ENCODE peak calls at places on chromosomes 4 and X, in five cellular contexts. M, Y, D, N and P are unnamed samples.

GRCh38 chr4:98261291-98262271 is at the start of gene RAP1GDS1:
- DNase-seq in M (peak; percentile 34), Y (peak; percentile 54), D (peak; percentile 80), N (peak; percentile 22), P (peak; percentile 50)

GRCh38 chr4:71074452-71075299 is 81.2 kb downstream of the DCK start:
- DNase-seq in M (no peak), Y (no peak), D (no peak), N (no peak), P (no peak)

GRCh38 chrX:65266482-65266881 is 268.1 kb downstream of the LAS1L start:
- DNase-seq in M (no peak), Y (no peak), D (no peak), N (no peak), P (no peak)

GRCh38 chr4:7193040-7193958 is 961 bp downstream of the SORCS2 start:
- DNase-seq in M (no peak), Y (no peak), D (no peak), N (no peak), P (no peak)

GRCh38 chrX:97563531-97564133 is 679.9 kb downstream of the RPA4 start:
- DNase-seq in M (no peak), Y (no peak), D (no peak), N (no peak), P (peak; percentile 9)

GRCh38 chrX:41333744-41333993 is 293 bp upstream of the DDX3X start:
- DNase-seq in M (peak; percentile 73), Y (peak; percentile 87), D (no peak), N (peak; percentile 81), P (peak; percentile 75)

GRCh38 chr4:151835467-151835866 is 74.7 kb upstream of the GATB start:
- DNase-seq in M (no peak), Y (no peak), D (no peak), N (no peak), P (no peak)

GRCh38 chrX:105567046-105567445 is 255.3 kb upstream of the NRK start:
- DNase-seq in M (no peak), Y (no peak), D (no peak), N (no peak), P (no peak)

GRCh38 chr4:110869114-110869513 is 246.2 kb upstream of the PITX2 start:
- DNase-seq in M (no peak), Y (no peak), D (no peak), N (no peak), P (no peak)

GRCh38 chr4:140296871-140297570 is 76.4 kb upstream of the SCOC start:
- DNase-seq in M (peak; percentile 35), Y (peak; percentile 57), D (no peak), N (peak; percentile 29), P (no peak)

GRCh38 chrX:141133272-141133671 is 43.7 kb downstream of the LDOC1 start:
- DNase-seq in M (no peak), Y (no peak), D (no peak), N (no peak), P (no peak)

GRCh38 chr4:184265566-184266351 is 48.1 kb upstream of the ENPP6 start:
- DNase-seq in M (no peak), Y (peak; percentile 64), D (no peak), N (peak; percentile 7), P (no peak)

GRCh38 chr4:59537231-59537886 is 1662.8 kb upstream of the ADGRL3 start:
- DNase-seq in M (no peak), Y (no peak), D (no peak), N (no peak), P (no peak)

GRCh38 chr4:118270492-118270891 is 82.3 kb downstream of the PRSS12 start:
- DNase-seq in M (peak; percentile 19), Y (peak; percentile 57), D (no peak), N (peak; percentile 35), P (peak; percentile 41)

GRCh38 chrX:149877636-149878035 is 3.3 kb upstream of the MAGEA8 start:
- DNase-seq in M (no peak), Y (no peak), D (no peak), N (no peak), P (no peak)

GRCh38 chr4:3513807-3514206 is 18.4 kb downstream of the LRPAP1 start:
- DNase-seq in M (no peak), Y (no peak), D (no peak), N (no peak), P (no peak)

GRCh38 chr4:48591372-48591771 is 101.3 kb downstream of the ZAR1 start:
- DNase-seq in M (no peak), Y (peak; percentile 77), D (no peak), N (no peak), P (no peak)

GRCh38 chrX:18855919-18856644 is 127.8 kb downstream of the PHKA2 start:
- DNase-seq in M (no peak), Y (no peak), D (no peak), N (no peak), P (no peak)

GRCh38 chr4:181702864-181703263 is 540.3 kb upstream of the TENM3 start:
- DNase-seq in M (no peak), Y (no peak), D (no peak), N (no peak), P (no peak)

GRCh38 chr4:158020734-158021346 is 152.0 kb downstream of the GASK1B start:
- DNase-seq in M (no peak), Y (no peak), D (no peak), N (peak; percentile 47), P (peak; percentile 44)

GRCh38 chr4:94765653-94766052 is 7.9 kb downstream of the BMPR1B start:
- DNase-seq in M (no peak), Y (no peak), D (no peak), N (no peak), P (no peak)

GRCh38 chr4:74311696-74312313 is 3.5 kb downstream of the EPGN start:
- DNase-seq in M (peak; percentile 19), Y (peak; percentile 67), D (no peak), N (peak; percentile 62), P (peak; percentile 46)

GRCh38 chr4:8308856-8309771 is 39.6 kb downstream of the HTRA3 start:
- DNase-seq in M (no peak), Y (no peak), D (peak; percentile 10), N (no peak), P (no peak)

GRCh38 chr4:147772459-147772969 is 40.6 kb downstream of the ARHGAP10 start:
- DNase-seq in M (no peak), Y (no peak), D (no peak), N (no peak), P (no peak)

GRCh38 chr4:98873059-98873458 is 55.9 kb downstream of the EIF4E start:
- DNase-seq in M (no peak), Y (peak; percentile 39), D (no peak), N (no peak), P (no peak)

GRCh38 chr4:142703694-142704309 is 142.3 kb downstream of the INPP4B start:
- DNase-seq in M (no peak), Y (no peak), D (no peak), N (no peak), P (no peak)

GRCh38 chr4:25797136-25797535 is 65.7 kb downstream of the SEL1L3 start:
- DNase-seq in M (no peak), Y (no peak), D (no peak), N (no peak), P (no peak)

GRCh38 chr4:25795091-25795490 is 67.7 kb downstream of the SEL1L3 start:
- DNase-seq in M (no peak), Y (no peak), D (no peak), N (no peak), P (no peak)

GRCh38 chr4:25792200-25792791 is 70.5 kb downstream of the SEL1L3 start:
- DNase-seq in M (peak; percentile 33), Y (peak; percentile 61), D (peak; percentile 67), N (peak; percentile 51), P (peak; percentile 51)

GRCh38 chr4:25792843-25793242 is 69.9 kb downstream of the SEL1L3 start:
- DNase-seq in M (no peak), Y (no peak), D (no peak), N (no peak), P (no peak)

GRCh38 chr4:25795566-25796454 is 67.0 kb downstream of the SEL1L3 start:
- DNase-seq in M (no peak), Y (no peak), D (peak; percentile 64), N (no peak), P (peak; percentile 15)
- TF ChIP-seq SP1 in M (no peak), Y (no peak), D (no peak), N (no peak), P (no peak)

GRCh38 chr4:68951806-68952585 is 392 bp upstream of the UGT2A3 start:
- DNase-seq in M (no peak), Y (no peak), D (no peak), N (no peak), P (peak; percentile 39)
- TF ChIP-seq SP1 in M (no peak), Y (no peak), D (no peak), N (no peak), P (no peak)

DNA sequence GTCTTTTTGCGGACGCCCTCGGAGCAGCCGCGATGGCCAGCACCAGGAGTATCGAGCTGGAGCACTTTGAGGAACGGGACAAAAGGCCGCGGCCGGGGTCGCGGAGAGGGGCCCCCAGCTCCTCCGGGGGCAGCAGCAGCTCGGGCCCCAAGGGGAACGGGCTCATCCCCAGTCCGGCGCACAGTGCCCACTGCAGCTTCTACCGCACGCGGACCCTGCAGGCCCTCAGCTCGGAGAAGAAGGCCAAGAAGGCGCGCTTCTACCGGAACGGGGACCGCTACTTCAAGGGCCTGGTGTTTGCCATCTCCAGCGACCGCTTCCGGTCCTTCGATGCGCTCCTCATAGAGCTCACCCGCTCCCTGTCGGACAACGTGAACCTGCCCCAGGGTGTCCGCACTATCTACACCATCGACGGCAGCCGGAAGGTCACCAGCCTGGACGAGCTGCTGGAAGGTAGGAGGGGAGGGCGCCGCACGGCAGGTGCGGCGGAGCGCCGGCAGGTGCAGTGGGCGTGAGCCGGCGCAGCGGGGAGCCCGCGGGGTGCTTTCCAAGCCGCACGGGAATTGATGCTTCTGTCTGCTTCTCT is 844 bp downstream of the DCLK2 start:
- DNase-seq in M (peak; percentile 55), Y (no peak), D (peak; percentile 50), N (no peak), P (no peak)
- TF ChIP-seq SP1 in M (no peak), Y (no peak), D (no peak), N (no peak), P (no peak)

GRCh38 chr4:5753766-5754528 is 42.9 kb downstream of the EVC start:
- DNase-seq in M (no peak), Y (peak; percentile 49), D (no peak), N (peak; percentile 71), P (no peak)

GRCh38 chr4:5754529-5754881 is 43.5 kb downstream of the EVC start:
- DNase-seq in M (no peak), Y (no peak), D (no peak), N (no peak), P (no peak)

GRCh38 chr4:5752803-5753184 is 41.8 kb downstream of the EVC start:
- DNase-seq in M (no peak), Y (no peak), D (no peak), N (no peak), P (no peak)

GRCh38 chr4:5751918-5752802 is 41.2 kb downstream of the EVC start:
- DNase-seq in M (no peak), Y (no peak), D (peak; percentile 73), N (no peak), P (no peak)

DNA sequence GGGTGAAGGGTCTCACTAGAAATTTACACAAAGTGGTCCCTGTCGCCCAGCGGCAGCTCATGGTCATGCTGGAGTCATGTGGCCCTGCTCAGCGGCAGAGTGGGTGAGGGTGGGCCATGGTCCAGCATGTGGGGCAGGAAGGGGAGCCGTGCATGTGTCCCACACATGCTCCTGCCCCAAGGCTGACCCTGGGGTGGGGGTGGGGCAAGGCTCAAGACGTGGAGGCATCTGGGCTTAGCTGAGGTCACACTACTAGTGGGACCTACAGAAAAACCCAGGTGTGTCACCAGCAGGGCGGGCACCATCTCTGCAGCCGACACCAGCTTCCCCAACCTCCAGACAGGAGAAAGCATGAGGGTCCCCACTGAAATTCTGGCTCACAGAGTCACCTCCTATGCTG is 42.4 kb downstream of the EVC start:
- DNase-seq in M (no peak), Y (no peak), D (no peak), N (no peak), P (no peak)
- TF ChIP-seq SP1 in M (no peak), Y (no peak), D (no peak), N (no peak), P (no peak)